ENCODE peak calls at places on chromosomes 12 and 14, in seven cellular contexts. I, J, Q, L, D, F and S are unnamed samples.

GRCh38 chr12:106144847-106145246 is 6.1 kb upstream of the NUAK1 start:
- DNase-seq in I (no peak), J (no peak), Q (no peak), L (no peak), D (no peak), F (no peak), S (no peak)

GRCh38 chr14:89794096-89794495 is 160.4 kb downstream of the EFCAB11 start:
- DNase-seq in I (no peak), J (no peak), Q (peak; percentile 78), L (no peak), D (no peak), F (no peak), S (no peak)

GRCh38 chr12:89211456-89211855 is 140.8 kb downstream of the DUSP6 start:
- DNase-seq in I (no peak), J (no peak), Q (no peak), L (no peak), D (no peak), F (no peak), S (no peak)

GRCh38 chr12:95574030-95574429 is 22.8 kb upstream of the USP44 start:
- DNase-seq in I (no peak), J (no peak), Q (no peak), L (no peak), D (no peak), F (no peak), S (no peak)

GRCh38 chr12:95674088-95674595 is 116.4 kb downstream of the NTN4 start:
- DNase-seq in I (no peak), J (no peak), Q (no peak), L (no peak), D (no peak), F (peak; percentile 55), S (no peak)

GRCh38 chr12:118175823-118176447 is 40.0 kb downstream of the PEBP1 start:
- DNase-seq in I (no peak), J (peak; percentile 35), Q (no peak), L (no peak), D (no peak), F (no peak), S (no peak)

GRCh38 chr14:54894995-54895394 is 7.6 kb downstream of the GCH1 start:
- DNase-seq in I (no peak), J (no peak), Q (no peak), L (no peak), D (peak; percentile 40), F (no peak), S (no peak)

GRCh38 chr12:113191236-113191635 is 5.7 kb downstream of the RITA1 start:
- DNase-seq in I (no peak), J (no peak), Q (no peak), L (no peak), D (no peak), F (no peak), S (no peak)

GRCh38 chr14:93160353-93160801 is 24.3 kb downstream of the MOAP1 start:
- DNase-seq in I (peak; percentile 52), J (no peak), Q (no peak), L (no peak), D (peak; percentile 55), F (no peak), S (no peak)

GRCh38 chr12:99020871-99021270 is 375.8 kb downstream of the APAF1 start:
- DNase-seq in I (no peak), J (no peak), Q (no peak), L (no peak), D (no peak), F (no peak), S (no peak)

GRCh38 chr12:27366621-27367020 is 34.0 kb downstream of the BMAL2 start:
- DNase-seq in I (no peak), J (no peak), Q (no peak), L (no peak), D (no peak), F (no peak), S (no peak)

GRCh38 chr14:73747386-73748211 is 33.4 kb upstream of the PNMA1 start:
- DNase-seq in I (no peak), J (no peak), Q (no peak), L (no peak), D (no peak), F (no peak), S (no peak)

GRCh38 chr14:91311284-91311662 is 66.8 kb upstream of the GPR68 start:
- DNase-seq in I (no peak), J (no peak), Q (no peak), L (peak; percentile 77), D (no peak), F (no peak), S (no peak)

GRCh38 chr14:81234268-81234667 is 13.5 kb upstream of the GTF2A1 start:
- DNase-seq in I (no peak), J (no peak), Q (no peak), L (no peak), D (peak; percentile 21), F (no peak), S (no peak)

GRCh38 chr14:89231426-89232113 is 185.5 kb downstream of the FOXN3 start:
- DNase-seq in I (no peak), J (no peak), Q (no peak), L (no peak), D (no peak), F (no peak), S (no peak)

GRCh38 chr12:94074970-94075695 is 73.2 kb upstream of the PLXNC1 start:
- DNase-seq in I (peak; percentile 68), J (peak; percentile 68), Q (peak; percentile 74), L (no peak), D (peak; percentile 44), F (peak; percentile 17), S (no peak)

GRCh38 chr12:86724716-86725115 is 468.5 kb upstream of the MGAT4C start:
- DNase-seq in I (no peak), J (no peak), Q (no peak), L (no peak), D (no peak), F (no peak), S (no peak)

GRCh38 chr12:25994252-25994651 is 35.8 kb downstream of the RASSF8 start:
- DNase-seq in I (no peak), J (no peak), Q (no peak), L (no peak), D (peak; percentile 28), F (no peak), S (no peak)

GRCh38 chr12:47773858-47774580 is 981 bp downstream of the SLC48A1 start:
- DNase-seq in I (peak; percentile 18), J (no peak), Q (no peak), L (no peak), D (no peak), F (no peak), S (no peak)

GRCh38 chr14:60210703-60211102 is 38.3 kb upstream of the PPM1A start:
- DNase-seq in I (no peak), J (no peak), Q (no peak), L (no peak), D (no peak), F (no peak), S (no peak)

GRCh38 chr12:108630481-108631207 is 3.0 kb downstream of the SELPLG start:
- DNase-seq in I (no peak), J (no peak), Q (peak; percentile 20), L (peak; percentile 66), D (no peak), F (no peak), S (no peak)

GRCh38 chr14:54566410-54567223 is at the start of gene SAMD4A:
- DNase-seq in I (peak; percentile 61), J (peak; percentile 73), Q (peak; percentile 84), L (peak; percentile 74), D (peak; percentile 76), F (peak; percentile 46), S (peak; percentile 87)

GRCh38 chr14:31263485-31264133 is 56.0 kb upstream of the HECTD1 start:
- DNase-seq in I (no peak), J (peak; percentile 67), Q (peak; percentile 61), L (no peak), D (peak; percentile 94), F (no peak), S (peak; percentile 29)

GRCh38 chr14:65482769-65483438 is 70.4 kb downstream of the FUT8 start:
- DNase-seq in I (no peak), J (no peak), Q (no peak), L (no peak), D (no peak), F (no peak), S (no peak)

GRCh38 chr12:132286912-132287311 is 42.5 kb downstream of the GALNT9 start:
- DNase-seq in I (no peak), J (no peak), Q (peak; percentile 16), L (no peak), D (peak; percentile 76), F (no peak), S (peak; percentile 37)